ENCODE peak calls at places on chromosome X, in four cellular contexts. One of them, this sample, is unnamed.

GRCh38 chrX:39677585-39677984 is 420.2 kb downstream of the BCOR start:
- DNase-seq in A549: no peak
- DNase-seq in cardiac fibroblast: no peak
- DNase-seq in NCI-H1092 treated with DMSO at 0.1 percent for 48 hours: no peak
- DNase-seq in this sample: no peak

GRCh38 chrX:151370906-151371305 is 26.1 kb upstream of the VMA21 start:
- DNase-seq in A549: peak; percentile 4
- DNase-seq in cardiac fibroblast: no peak
- DNase-seq in NCI-H1092 treated with DMSO at 0.1 percent for 48 hours: no peak
- DNase-seq in this sample: peak; percentile 66

GRCh38 chrX:14753436-14753835 is 119.4 kb downstream of the FANCB start:
- DNase-seq in A549: no peak
- DNase-seq in cardiac fibroblast: no peak
- DNase-seq in NCI-H1092 treated with DMSO at 0.1 percent for 48 hours: no peak
- DNase-seq in this sample: peak; percentile 11

GRCh38 chrX:154396948-154397887 is 959 bp upstream of the RPL10 start:
- DNase-seq in A549: peak; percentile 82
- DNase-seq in cardiac fibroblast: peak; percentile 71
- DNase-seq in NCI-H1092 treated with DMSO at 0.1 percent for 48 hours: peak; percentile 63
- DNase-seq in this sample: peak; percentile 66

GRCh38 chrX:37349131-37350033 is at the start of gene PRRG1:
- DNase-seq in A549: peak; percentile 80
- DNase-seq in cardiac fibroblast: peak; percentile 82
- DNase-seq in NCI-H1092 treated with DMSO at 0.1 percent for 48 hours: peak; percentile 5
- DNase-seq in this sample: peak; percentile 96

GRCh38 chrX:57817302-57817701 is 93.0 kb downstream of the ZXDA start:
- DNase-seq in A549: no peak
- DNase-seq in cardiac fibroblast: peak; percentile 20
- DNase-seq in NCI-H1092 treated with DMSO at 0.1 percent for 48 hours: no peak
- DNase-seq in this sample: no peak

GRCh38 chrX:18151661-18152060 is 69.0 kb downstream of the BEND2 start:
- DNase-seq in A549: no peak
- DNase-seq in cardiac fibroblast: no peak
- DNase-seq in NCI-H1092 treated with DMSO at 0.1 percent for 48 hours: no peak
- DNase-seq in this sample: no peak

GRCh38 chrX:11111038-11111851 is at the start of gene HCCS:
- DNase-seq in A549: peak; percentile 83
- DNase-seq in cardiac fibroblast: peak; percentile 86
- DNase-seq in NCI-H1092 treated with DMSO at 0.1 percent for 48 hours: peak; percentile 87
- DNase-seq in this sample: peak; percentile 83

GRCh38 chrX:45743081-45743533 is 542.4 kb upstream of the DIPK2B start:
- DNase-seq in A549: peak; percentile 59
- DNase-seq in cardiac fibroblast: peak; percentile 78
- DNase-seq in NCI-H1092 treated with DMSO at 0.1 percent for 48 hours: no peak
- DNase-seq in this sample: no peak

GRCh38 chrX:116781926-116782325 is 319.1 kb upstream of the CT83 start:
- DNase-seq in A549: no peak
- DNase-seq in cardiac fibroblast: no peak
- DNase-seq in NCI-H1092 treated with DMSO at 0.1 percent for 48 hours: no peak
- DNase-seq in this sample: no peak

GRCh38 chrX:153871946-153872878 is 13.8 kb downstream of the L1CAM start:
- DNase-seq in A549: no peak
- DNase-seq in cardiac fibroblast: no peak
- DNase-seq in NCI-H1092 treated with DMSO at 0.1 percent for 48 hours: no peak
- DNase-seq in this sample: no peak

GRCh38 chrX:140733766-140734342 is 24.3 kb downstream of the LINC00632 start:
- DNase-seq in A549: peak; percentile 56
- DNase-seq in cardiac fibroblast: peak; percentile 65
- DNase-seq in NCI-H1092 treated with DMSO at 0.1 percent for 48 hours: peak; percentile 4
- DNase-seq in this sample: peak; percentile 54

GRCh38 chrX:63441717-63442116 is 90.6 kb upstream of the SPIN4 start:
- DNase-seq in A549: no peak
- DNase-seq in cardiac fibroblast: no peak
- DNase-seq in NCI-H1092 treated with DMSO at 0.1 percent for 48 hours: no peak
- DNase-seq in this sample: no peak

GRCh38 chrX:148874621-148875020 is 374.2 kb downstream of the AFF2 start:
- DNase-seq in A549: no peak
- DNase-seq in cardiac fibroblast: peak; percentile 59
- DNase-seq in NCI-H1092 treated with DMSO at 0.1 percent for 48 hours: no peak
- DNase-seq in this sample: no peak

GRCh38 chrX:31279359-31279758 is 207.5 kb upstream of the FTHL17 start:
- DNase-seq in A549: peak; percentile 5
- DNase-seq in cardiac fibroblast: peak; percentile 59
- DNase-seq in NCI-H1092 treated with DMSO at 0.1 percent for 48 hours: no peak
- DNase-seq in this sample: peak; percentile 9

GRCh38 chrX:75301060-75301459 is 27.2 kb downstream of the UPRT start:
- DNase-seq in A549: no peak
- DNase-seq in cardiac fibroblast: peak; percentile 78
- DNase-seq in NCI-H1092 treated with DMSO at 0.1 percent for 48 hours: no peak
- DNase-seq in this sample: no peak

GRCh38 chrX:70168238-70169188 is 8.8 kb upstream of the DGAT2L6 start:
- DNase-seq in A549: peak; percentile 62
- DNase-seq in cardiac fibroblast: peak; percentile 75
- DNase-seq in NCI-H1092 treated with DMSO at 0.1 percent for 48 hours: no peak
- DNase-seq in this sample: peak; percentile 26

GRCh38 chrX:119407681-119408080 is 8.5 kb downstream of the SLC25A43 start:
- DNase-seq in A549: no peak
- DNase-seq in cardiac fibroblast: peak; percentile 30
- DNase-seq in NCI-H1092 treated with DMSO at 0.1 percent for 48 hours: no peak
- DNase-seq in this sample: no peak

GRCh38 chrX:13252726-13253125 is 67.1 kb downstream of the ATXN3L start:
- DNase-seq in A549: no peak
- DNase-seq in cardiac fibroblast: peak; percentile 43
- DNase-seq in NCI-H1092 treated with DMSO at 0.1 percent for 48 hours: no peak
- DNase-seq in this sample: no peak

GRCh38 chrX:150694738-150695410 is 1.7 kb downstream of the MTMR1 start:
- DNase-seq in A549: no peak
- DNase-seq in cardiac fibroblast: no peak
- DNase-seq in NCI-H1092 treated with DMSO at 0.1 percent for 48 hours: no peak
- DNase-seq in this sample: peak; percentile 4

GRCh38 chrX:45344597-45344996 is 143.9 kb upstream of the DIPK2B start:
- DNase-seq in A549: no peak
- DNase-seq in cardiac fibroblast: peak; percentile 65
- DNase-seq in NCI-H1092 treated with DMSO at 0.1 percent for 48 hours: no peak
- DNase-seq in this sample: no peak

GRCh38 chrX:47091149-47091775 is 13.0 kb downstream of the RGN start:
- DNase-seq in A549: no peak
- DNase-seq in cardiac fibroblast: no peak
- DNase-seq in NCI-H1092 treated with DMSO at 0.1 percent for 48 hours: no peak
- DNase-seq in this sample: peak; percentile 39

GRCh38 chrX:98481636-98482035 is 1597.9 kb downstream of the RPA4 start:
- DNase-seq in A549: no peak
- DNase-seq in cardiac fibroblast: no peak
- DNase-seq in NCI-H1092 treated with DMSO at 0.1 percent for 48 hours: no peak
- DNase-seq in this sample: no peak

GRCh38 chrX:24838624-24839023 is 144.9 kb downstream of the POLA1 start:
- DNase-seq in A549: peak; percentile 31
- DNase-seq in cardiac fibroblast: peak; percentile 50
- DNase-seq in NCI-H1092 treated with DMSO at 0.1 percent for 48 hours: peak; percentile 1
- DNase-seq in this sample: peak; percentile 52